ENCODE peak calls at places on chromosomes 5 and 9, in eight cellular contexts. C is body of pancreas, G is AG09309, N is ovary, A is GM12865, X is BJ, T is kidney, J is heart right ventricle. O is an unnamed sample.

GRCh38 chr5:167899490-167899889 is 392.0 kb upstream of the WWC1 start:
- DNase-seq in C (no peak), G (no peak), N (no peak), A (no peak), X (no peak), T (no peak), J (no peak), O (no peak)

GRCh38 chr9:72459308-72459707 is 62.1 kb upstream of the TMC1 start:
- DNase-seq in C (no peak), G (no peak), N (no peak), A (no peak), X (no peak), T (no peak), J (no peak), O (no peak)

GRCh38 chr9:101408374-101409078 is 9.9 kb downstream of the ZNF189 start:
- DNase-seq in C (no peak), G (no peak), N (no peak), A (no peak), X (no peak), T (no peak), J (no peak), O (no peak)

GRCh38 chr9:78958887-78959286 is 612.9 kb upstream of the TLE4 start:
- DNase-seq in C (no peak), G (no peak), N (no peak), A (peak; percentile 11), X (no peak), T (no peak), J (no peak), O (no peak)

GRCh38 chr5:16464664-16465543 is 696 bp downstream of the ZNF622 start:
- DNase-seq in C (no peak), G (no peak), N (no peak), A (peak; percentile 11), X (no peak), T (peak; percentile 76), J (no peak), O (peak; percentile 27)

GRCh38 chr5:150318613-150319483 is 16.1 kb upstream of the ARSI start:
- DNase-seq in C (no peak), G (no peak), N (no peak), A (no peak), X (no peak), T (no peak), J (no peak), O (no peak)

GRCh38 chr9:16029056-16029615 is 476.3 kb downstream of the CCDC171 start:
- DNase-seq in C (no peak), G (peak; percentile 74), N (no peak), A (no peak), X (peak; percentile 45), T (no peak), J (no peak), O (no peak)

GRCh38 chr9:2213830-2214468 is 198.8 kb downstream of the SMARCA2 start:
- DNase-seq in C (no peak), G (no peak), N (no peak), A (no peak), X (no peak), T (no peak), J (no peak), O (no peak)

GRCh38 chr5:76617229-76617628 is 6.0 kb downstream of the F2RL2 start:
- DNase-seq in C (no peak), G (no peak), N (no peak), A (no peak), X (no peak), T (no peak), J (no peak), O (no peak)

GRCh38 chr5:146068977-146069779 is 36.2 kb downstream of the PLAC8L1 start:
- DNase-seq in C (no peak), G (no peak), N (no peak), A (peak; percentile 54), X (no peak), T (no peak), J (no peak), O (no peak)

GRCh38 chr5:169024426-169024825 is 276.5 kb downstream of the SLIT3 start:
- DNase-seq in C (no peak), G (no peak), N (peak; percentile 37), A (no peak), X (no peak), T (no peak), J (no peak), O (no peak)
- H3K4me3 ChIP-seq in C (no peak overlapping the region), G (no peak overlapping the region), N (no peak overlapping the region), A (no peak overlapping the region), X (no peak overlapping the region), T (no peak overlapping the region), J (no peak overlapping the region), O (no peak overlapping the region)

DNA sequence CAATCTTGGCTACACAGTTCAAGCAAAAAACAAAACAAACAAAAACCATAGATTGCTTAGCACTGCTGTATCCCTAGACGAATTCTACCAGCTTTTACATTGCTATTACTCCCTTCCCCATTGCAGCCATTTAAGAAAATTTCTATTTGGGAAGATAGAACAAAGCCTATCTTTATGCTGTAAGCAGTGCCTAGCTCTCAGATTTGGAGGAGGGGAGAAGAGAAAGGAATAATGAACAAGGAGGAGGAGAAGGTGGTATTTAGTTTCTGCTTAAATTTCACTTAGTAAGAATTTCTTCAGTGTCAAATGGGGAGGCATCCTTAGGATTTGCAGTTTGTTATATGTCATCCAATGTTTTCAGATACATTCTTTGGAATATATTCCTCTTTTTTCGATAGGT is 16.2 kb upstream of the TLE1 start:
- DNase-seq in C (no peak), G (no peak), N (no peak), A (no peak), X (no peak), T (no peak), J (no peak), O (no peak)
- TF ChIP-seq CTCF in C (no peak), G (no peak), N (no peak), A (no peak), X (no peak), T (no peak), J (no peak), O (no peak)

GRCh38 chr9:99057665-99058625 is 47.0 kb upstream of the TGFBR1 start:
- DNase-seq in C (peak; percentile 33), G (peak; percentile 56), N (no peak), A (peak; percentile 81), X (peak; percentile 43), T (no peak), J (no peak), O (peak; percentile 51)
- H3K4me3 ChIP-seq in C (no peak overlapping the region), G (no peak overlapping the region), N (no peak overlapping the region), A (peak overlapping the region; percentile 2), X (no peak overlapping the region), T (no peak overlapping the region), J (no peak overlapping the region), O (no peak overlapping the region)

DNA sequence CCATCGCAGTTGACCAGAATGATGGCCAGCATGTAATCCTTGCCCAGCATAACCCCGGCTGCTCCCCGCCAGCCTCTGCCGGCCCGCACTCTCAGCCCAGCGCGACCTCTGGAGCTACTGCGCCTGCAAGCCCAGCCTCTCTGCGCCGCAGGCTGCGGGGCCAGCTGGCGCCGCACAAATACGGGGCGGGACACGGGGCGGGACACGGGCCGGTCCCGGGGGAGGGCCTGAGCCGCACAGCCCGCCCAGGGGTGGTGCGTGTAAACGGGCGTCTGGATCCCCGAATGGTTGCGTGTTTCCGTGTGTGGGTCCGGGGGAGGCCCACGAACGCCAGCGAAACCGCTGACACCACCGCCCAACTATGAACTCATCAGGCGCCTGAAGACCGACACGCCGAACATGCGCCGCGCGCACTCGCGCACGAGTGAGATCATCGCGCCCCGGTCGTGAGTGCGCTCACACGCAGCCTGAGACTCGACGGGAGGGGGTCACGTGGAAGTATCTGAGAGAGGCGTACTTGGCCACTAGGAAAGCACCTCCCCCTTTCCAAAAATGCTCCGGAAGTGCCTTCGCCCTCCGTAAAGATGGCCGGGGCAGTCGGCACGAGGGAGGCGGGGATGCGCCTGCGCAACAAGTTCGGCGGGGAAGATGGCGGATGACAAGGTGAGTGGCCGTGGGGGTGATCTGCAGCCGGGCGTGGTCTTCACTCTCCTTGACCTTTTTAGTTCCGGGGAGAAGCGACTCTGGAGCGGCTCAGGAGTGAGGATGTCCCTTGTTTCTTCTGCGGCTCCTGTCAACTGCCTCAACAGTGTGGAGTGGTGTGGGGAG is at the start of the genes APBB3 and SLC35A4:
- DNase-seq in C (peak; percentile 95), G (peak; percentile 97), N (peak; percentile 97), A (peak; percentile 99), X (peak; percentile 97), T (peak; percentile 99), J (peak; percentile 98), O (peak; percentile 99)
- TF ChIP-seq CTCF in C (no peak), G (no peak), N (peak; percentile 34), A (no peak), X (no peak), T (no peak), J (no peak), O (no peak)

DNA sequence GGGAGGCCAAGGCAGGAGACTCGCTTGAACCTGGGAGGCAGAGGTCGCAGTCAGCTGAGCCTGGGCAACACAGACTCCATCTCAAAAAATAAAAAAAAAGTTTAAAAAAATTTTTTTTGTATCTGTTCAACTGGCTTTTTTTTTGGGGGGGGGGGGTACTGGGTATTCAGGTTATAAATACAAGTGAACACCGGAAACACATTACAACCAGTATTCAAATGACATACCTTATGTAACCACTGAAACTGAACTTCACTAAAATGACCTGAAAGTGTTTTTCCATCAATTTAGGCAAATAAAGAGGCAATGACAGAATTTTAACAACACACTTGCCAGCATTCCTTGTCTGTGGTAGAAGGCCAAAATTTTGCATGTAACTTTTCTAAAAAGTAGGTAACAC is 33.5 kb downstream of the STRBP start:
- DNase-seq in C (no peak), G (no peak), N (no peak), A (peak; percentile 74), X (no peak), T (no peak), J (no peak), O (peak; percentile 60)
- H3K4me3 ChIP-seq in C (no peak overlapping the region), G (no peak overlapping the region), N (no peak overlapping the region), A (no peak overlapping the region), X (no peak overlapping the region), T (no peak overlapping the region), J (no peak overlapping the region), O (no peak overlapping the region)

DNA sequence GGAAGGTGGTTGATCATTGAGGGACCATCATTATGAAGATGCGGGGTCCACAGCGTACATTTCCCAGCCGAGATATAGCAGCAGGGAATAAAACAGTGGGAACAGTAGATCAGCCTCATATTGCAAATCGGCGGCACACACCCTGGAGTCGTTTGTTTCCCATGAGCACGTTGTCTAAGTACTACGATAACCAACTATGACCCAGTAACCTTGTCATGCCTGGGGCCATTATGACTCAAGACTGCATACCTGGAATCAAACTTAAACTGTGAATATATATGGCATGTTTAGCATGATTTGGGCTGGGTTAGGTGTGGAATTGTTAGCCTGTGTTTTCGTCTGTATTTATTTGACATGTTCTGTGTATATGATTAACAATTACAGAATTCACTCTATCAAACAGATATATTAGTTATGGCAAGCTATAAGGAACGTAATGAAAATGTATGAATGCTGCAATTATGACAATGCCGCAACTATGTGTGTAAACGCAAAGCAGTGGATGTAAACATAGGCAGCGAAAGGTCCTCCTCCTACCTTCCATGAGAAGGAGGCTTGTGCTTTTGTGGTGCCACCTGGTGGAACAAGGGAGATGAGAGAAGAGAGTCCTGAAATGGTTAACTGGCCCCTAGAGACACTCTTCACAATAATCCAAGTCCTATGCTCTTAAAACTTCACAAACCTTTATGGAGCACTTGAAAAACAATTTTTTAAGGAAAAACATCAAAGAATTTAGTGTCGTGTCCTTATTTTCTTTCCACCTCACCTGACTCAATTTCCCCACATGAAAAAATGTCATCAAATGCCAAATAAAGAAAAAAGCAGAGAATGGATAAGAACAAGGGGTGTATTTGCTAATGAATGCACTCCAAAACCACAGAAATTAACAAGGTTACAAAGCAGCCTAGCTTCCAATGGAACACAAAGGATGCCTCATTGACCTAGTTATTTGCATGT is 47.1 kb downstream of the SEMA5A start:
- DNase-seq in C (peak; percentile 64), G (no peak), N (no peak), A (peak; percentile 46), X (no peak), T (no peak), J (no peak), O (no peak)
- TF ChIP-seq CTCF in C (peak; percentile 75), G (peak; percentile 48), N (no peak), A (peak; percentile 41), X (peak; percentile 35), T (peak; percentile 26), J (no peak), O (peak; percentile 60)

O was measured in GM06990.